ENCODE peak calls at places on chromosomes 12 and 14, in eight cellular contexts. D is left lung; J is lower lobe of right lung; X is CD8-positive, alpha-beta T cell; U is psoas muscle; T is central memory CD8-positive, alpha-beta T cell; H is PC-3; S is WTC11. Z is an unnamed sample.
A peak's percentile ranks its signal among the peaks of the same experiment; 100 is the strongest.

GRCh38 chr12:16504200-16504599 is 101.8 kb downstream of the LMO3 start:
- ATAC-seq in S (no peak), D (no peak), U (no peak), T (no peak), H (no peak), J (no peak), X (no peak), Z (no peak)

GRCh38 chr14:79011920-79012204 is 841.7 kb downstream of the NRXN3 start:
- ATAC-seq in J (no peak), X (no peak), T (no peak), H (peak; percentile 80), U (no peak), D (no peak), S (no peak), Z (peak; percentile 57)

GRCh38 chr12:6336859-6337744 is 4.8 kb downstream of the TNFRSF1A start:
- ATAC-seq in U (no peak), J (peak; percentile 1), X (peak; percentile 34), S (no peak), H (no peak), D (peak; percentile 1), T (peak; percentile 74), Z (peak; percentile 0)

GRCh38 chr14:102583726-102584125 is 8.7 kb upstream of the RCOR1 start:
- ATAC-seq in H (no peak), X (no peak), S (no peak), D (no peak), J (no peak), T (no peak), U (no peak), Z (no peak)

GRCh38 chr14:103007555-103007954 is 49.8 kb downstream of the CDC42BPB start:
- ATAC-seq in T (no peak), S (no peak), U (peak; percentile 13), H (no peak), X (no peak), D (peak; percentile 55), J (peak; percentile 30), Z (no peak)

GRCh38 chr12:58765653-58766554 is 154.4 kb downstream of the LRIG3 start:
- ATAC-seq in T (no peak), J (peak; percentile 64), H (peak; percentile 71), X (no peak), U (no peak), S (no peak), D (peak; percentile 84), Z (no peak)

GRCh38 chr12:126069549-126070165 is 1004.4 kb downstream of the AACS start:
- ATAC-seq in X (no peak), T (no peak), U (no peak), D (peak; percentile 64), H (peak; percentile 27), S (no peak), J (peak; percentile 48), Z (peak; percentile 71)

GRCh38 chr12:122003646-122004611 is 17.8 kb upstream of the BCL7A start:
- ATAC-seq in J (peak; percentile 38), U (no peak), S (no peak), X (peak; percentile 52), H (no peak), D (peak; percentile 33), T (peak; percentile 67), Z (no peak)

GRCh38 chr14:21902561-21903199 is 229.1 kb upstream of the OR4E1 start:
- ATAC-seq in S (no peak), U (no peak), T (peak; percentile 70), D (no peak), J (no peak), X (peak; percentile 95), H (no peak), Z (peak; percentile 45)

GRCh38 chr12:115947696-115948062 is 329.8 kb downstream of the MED13L start:
- ATAC-seq in D (no peak), T (no peak), J (no peak), X (no peak), S (no peak), H (no peak), U (no peak), Z (no peak)

GRCh38 chr12:75765170-75766059 is 254.0 kb upstream of the KRR1 start:
- ATAC-seq in U (no peak), S (no peak), J (no peak), T (no peak), H (peak; percentile 36), D (no peak), X (no peak), Z (no peak)

GRCh38 chr12:95204141-95204866 is 13.0 kb downstream of the FGD6 start:
- ATAC-seq in S (peak; percentile 76), T (no peak), X (no peak), H (peak; percentile 74), D (peak; percentile 85), J (peak; percentile 80), U (no peak), Z (peak; percentile 81)

GRCh38 chr12:81819991-81820633 is 61.0 kb upstream of the PPFIA2 start:
- ATAC-seq in D (no peak), U (no peak), X (no peak), H (no peak), T (no peak), S (no peak), J (no peak), Z (no peak)

GRCh38 chr14:53874704-53875103 is 81.9 kb downstream of the BMP4 start:
- ATAC-seq in U (no peak), J (no peak), T (no peak), D (no peak), X (no peak), S (no peak), H (peak; percentile 31), Z (no peak)

GRCh38 chr14:99320621-99321235 is 48.7 kb upstream of the BCL11B start:
- ATAC-seq in D (no peak), U (no peak), H (no peak), T (peak; percentile 5), S (no peak), J (no peak), X (peak; percentile 19), Z (no peak)

GRCh38 chr14:68766299-68767247 is 26.3 kb downstream of the ZFP36L1 start:
- ATAC-seq in J (no peak), U (no peak), H (no peak), D (no peak), T (no peak), S (peak; percentile 44), X (no peak), Z (no peak)

GRCh38 chr12:114371250-114371649 is 34.7 kb downstream of the TBX5 start:
- ATAC-seq in D (no peak), X (no peak), H (no peak), U (no peak), T (no peak), S (no peak), J (no peak), Z (no peak)

GRCh38 chr12:77372026-77372425 is 306.7 kb upstream of the E2F7 start:
- ATAC-seq in S (no peak), J (no peak), D (no peak), U (no peak), X (no peak), T (no peak), H (no peak), Z (no peak)

GRCh38 chr12:121611306-121611705 is 15.0 kb upstream of the ORAI1 start:
- ATAC-seq in D (no peak), U (peak; percentile 69), J (no peak), T (no peak), X (peak; percentile 38), S (peak; percentile 97), H (peak; percentile 35), Z (peak; percentile 61)

GRCh38 chr12:89568484-89568883 is 42.6 kb upstream of the POC1B start:
- ATAC-seq in D (peak; percentile 48), J (peak; percentile 60), U (no peak), H (no peak), T (no peak), X (no peak), S (no peak), Z (no peak)

Z was measured in SK-N-SH treated with all-trans-retinoic acid at 6 μM for 48 hours.